ENCODE peak calls at places on chromosomes 7 and 10, in eight cellular contexts. E is RCC 7860, Z is M059J, I is lung microvascular endothelial cell, S is KBM-7, Y is IMR-90, G is GM04503, T is NCI-H2227 treated with DMSO at 0.1 percent for 48 hours. C is an unnamed sample.

GRCh38 chr7:101169838-101170531 is 4.6 kb upstream of the VGF start:
- DNase-seq in E (peak; percentile 38), T (peak; percentile 86), S (peak; percentile 80), Y (peak; percentile 60), Z (peak; percentile 47), G (no peak), I (peak; percentile 67), C (peak; percentile 55)

GRCh38 chr10:124245191-124245590 is 151.8 kb upstream of the CHST15 start:
- DNase-seq in Y (no peak), E (no peak), G (no peak), T (no peak), Z (no peak), I (no peak), S (no peak), C (no peak)

GRCh38 chr7:123641901-123642300 is 13.8 kb upstream of the LMOD2 start:
- DNase-seq in I (no peak), Z (no peak), T (no peak), S (no peak), G (no peak), Y (no peak), E (no peak), C (no peak)

GRCh38 chr10:72186633-72187330 is 29.0 kb upstream of the ANAPC16 start:
- DNase-seq in S (peak; percentile 65), G (peak; percentile 49), T (peak; percentile 21), Z (no peak), E (no peak), I (peak; percentile 86), Y (peak; percentile 41), C (no peak)

GRCh38 chr10:1526427-1527055 is 210.8 kb downstream of the ADARB2 start:
- DNase-seq in G (no peak), I (no peak), T (no peak), E (no peak), Y (no peak), Z (no peak), S (peak; percentile 27), C (no peak)

GRCh38 chr7:55427279-55427788 is 62.2 kb downstream of the LANCL2 start:
- DNase-seq in Z (no peak), T (no peak), I (no peak), E (no peak), S (no peak), G (no peak), Y (peak; percentile 19), C (no peak)

GRCh38 chr7:151233111-151233701 is 923 bp downstream of the CHPF2 start:
- DNase-seq in T (peak; percentile 18), S (peak; percentile 65), E (peak; percentile 84), I (peak; percentile 91), Y (peak; percentile 89), G (peak; percentile 47), Z (peak; percentile 83), C (no peak)

GRCh38 chr7:143485091-143485490 is 7.4 kb downstream of the TAS2R41 start:
- DNase-seq in Y (no peak), E (no peak), G (no peak), Z (no peak), I (no peak), S (no peak), T (no peak), C (no peak)

GRCh38 chr10:32131388-32131787 is 75.2 kb upstream of the KIF5B start:
- DNase-seq in Z (no peak), E (no peak), S (peak; percentile 89), T (no peak), Y (no peak), I (peak; percentile 44), G (no peak), C (no peak)

GRCh38 chr10:63537511-63537910 is 16.3 kb downstream of the REEP3 start:
- DNase-seq in T (no peak), S (no peak), E (no peak), Z (no peak), G (no peak), Y (no peak), I (no peak), C (no peak)

GRCh38 chr10:29635711-29636144 is 957 bp upstream of the SVIL start:
- DNase-seq in S (no peak), G (no peak), Z (no peak), Y (peak; percentile 18), I (peak; percentile 38), E (peak; percentile 68), T (no peak), C (no peak)

GRCh38 chr10:79260803-79261740 is 86.2 kb upstream of the PPIF start:
- DNase-seq in Y (peak; percentile 80), T (peak; percentile 26), G (no peak), E (no peak), I (no peak), S (no peak), Z (no peak), C (no peak)

GRCh38 chr7:93011351-93012294 is 106.2 kb downstream of the SAMD9 start:
- DNase-seq in E (peak; percentile 58), I (peak; percentile 98), Z (peak; percentile 90), T (no peak), G (peak; percentile 95), Y (peak; percentile 99), S (no peak), C (no peak)

GRCh38 chr7:133633055-133633454 is 380.2 kb downstream of the EXOC4 start:
- DNase-seq in Z (peak; percentile 12), E (no peak), I (peak; percentile 54), Y (peak; percentile 67), S (peak; percentile 53), T (no peak), G (no peak), C (no peak)

GRCh38 chr10:119973261-119973660 is 80.7 kb downstream of the SEC23IP start:
- DNase-seq in Y (peak; percentile 10), Z (peak; percentile 58), E (no peak), T (no peak), S (no peak), I (peak; percentile 4), G (no peak), C (no peak)

GRCh38 chr7:92843034-92843760 is 6.8 kb upstream of the CDK6 start:
- DNase-seq in I (no peak), T (no peak), Z (peak; percentile 20), Y (peak; percentile 62), G (no peak), S (no peak), E (no peak), C (no peak)

GRCh38 chr10:73838827-73839226 is 27.4 kb upstream of the NDST2 start:
- DNase-seq in E (no peak), I (peak; percentile 16), G (no peak), Z (no peak), T (no peak), Y (peak; percentile 27), S (no peak), C (no peak)

GRCh38 chr10:75402486-75403143 is 1.1 kb upstream of the ZNF503 start:
- DNase-seq in Y (no peak), E (peak; percentile 36), T (peak; percentile 89), S (no peak), Z (peak; percentile 82), I (no peak), G (no peak), C (peak; percentile 84)

GRCh38 chr10:115969591-115969990 is 303.4 kb downstream of the GFRA1 start:
- DNase-seq in I (no peak), T (no peak), Z (no peak), G (no peak), E (peak; percentile 66), S (no peak), Y (no peak), C (peak; percentile 41)

GRCh38 chr7:41058986-41059741 is 643.7 kb downstream of the INHBA start:
- DNase-seq in T (no peak), E (no peak), I (no peak), Y (peak; percentile 51), S (no peak), G (no peak), Z (peak; percentile 60), C (no peak)